ENCODE peak calls at places on chromosomes 13 and 19, in four cellular contexts. P is NCI-H1930, E is iris pigment epithelial cell, R is NCI-H2081. X is an unnamed sample.

GRCh38 chr19:10111405-10111811 is at the start of gene P2RY11:
- DNase-seq in P (no peak), R (no peak), E (no peak), X (no peak)

GRCh38 chr19:17114414-17114831 is 38.8 kb downstream of the MYO9B start:
- DNase-seq in R (no peak), P (no peak), E (no peak), X (no peak)

GRCh38 chr13:23516706-23517105 is 53.5 kb upstream of the TNFRSF19 start:
- DNase-seq in E (peak; percentile 60), P (no peak), R (no peak), X (no peak)

GRCh38 chr19:50702158-50702869 is 17.3 kb downstream of the SHANK1 start:
- DNase-seq in R (no peak), P (no peak), E (no peak), X (no peak)

GRCh38 chr13:25493930-25494707 is 122.3 kb downstream of the ATP8A2 start:
- DNase-seq in P (no peak), E (no peak), R (no peak), X (no peak)

GRCh38 chr19:29702161-29702957 is 12.7 kb downstream of the C19orf12 start:
- DNase-seq in E (no peak), P (no peak), R (no peak), X (no peak)

GRCh38 chr13:64778002-64778401 is 2452.1 kb downstream of the PCDH9 start:
- DNase-seq in R (no peak), P (no peak), E (no peak), X (no peak)

GRCh38 chr13:20772401-20773131 is 1.2 kb downstream of the EEF1AKMT1 start:
- DNase-seq in R (no peak), E (peak; percentile 61), P (no peak), X (no peak)

GRCh38 chr19:48332662-48333466 is 7.5 kb downstream of the EMP3 start:
- DNase-seq in R (peak; percentile 100), P (peak; percentile 97), E (peak; percentile 100), X (peak; percentile 100)

GRCh38 chr19:51131780-51132680 is 7.3 kb downstream of the SIGLEC9 start:
- DNase-seq in R (no peak), P (no peak), E (peak; percentile 68), X (no peak)

GRCh38 chr13:50706505-50706904 is 137.0 kb downstream of the DLEU7 start:
- DNase-seq in R (no peak), E (no peak), P (no peak), X (no peak)

GRCh38 chr19:14428882-14429416 is 4.2 kb upstream of the PKN1 start:
- DNase-seq in E (no peak), P (no peak), R (no peak), X (no peak)

GRCh38 chr19:41175825-41176734 is 16.9 kb upstream of the CYP2S1 start:
- DNase-seq in E (peak; percentile 83), R (no peak), P (no peak), X (no peak)

GRCh38 chr19:18204394-18205179 is 745 bp upstream of the RAB3A start:
- DNase-seq in R (peak; percentile 77), P (peak; percentile 61), E (no peak), X (no peak)

GRCh38 chr13:113002206-113002821 is 33.3 kb downstream of the MCF2L start:
- DNase-seq in E (no peak), R (peak; percentile 79), P (peak; percentile 62), X (no peak)

GRCh38 chr19:39411006-39411831 is 1.2 kb upstream of the PLEKHG2 start:
- DNase-seq in R (no peak), P (no peak), E (peak; percentile 47), X (no peak)

GRCh38 chr19:19263886-19264487 is 9.1 kb downstream of the TM6SF2 start:
- DNase-seq in R (no peak), E (no peak), P (no peak), X (no peak)

GRCh38 chr19:7986321-7987083 is 18.9 kb downstream of the ELAVL1 start:
- DNase-seq in R (no peak), E (peak; percentile 79), P (no peak), X (no peak)

GRCh38 chr19:53078668-53079067 is 24.6 kb downstream of the ZNF160 start:
- DNase-seq in P (no peak), R (no peak), E (no peak), X (no peak)

GRCh38 chr19:49019242-49019932 is 2.5 kb upstream of the LHB start:
- DNase-seq in P (peak; percentile 47), R (no peak), E (peak; percentile 53), X (no peak)

X was measured in NCI-H524 treated with DMSO at 0.1 percent for 48 hours.